ENCODE peak calls at places on chromosomes 4 and X, in five cellular contexts. G is neuronal stem cell, T is H1, A is neural progenitor cell, D is colonic mucosa. E is an unnamed sample. For H3K9me3, the result is how much of the 10 kb centered on the place peaks cover.

GRCh38 chr4:187183351-187183750 is 459.7 kb upstream of the FAT1 start:
- DNase-seq in G (peak), A (peak), T (no peak), D (no peak), E (no peak)

GRCh38 chrX:30488092-30488491 is 89.5 kb downstream of the TASL start:
- DNase-seq in A (peak), T (no peak), D (no peak), G (no peak), E (no peak)

GRCh38 chr4:155889036-155889793 is 14.3 kb upstream of the TDO2 start:
- DNase-seq in T (no peak), A (no peak), G (no peak), D (no peak), E (no peak)

GRCh38 chr4:4859010-4859798 is at the start of gene MSX1:
- DNase-seq in G (peak), A (peak), T (peak), D (peak), E (peak)

GRCh38 chrX:39728852-39729587 is 368.7 kb downstream of the BCOR start:
- DNase-seq in T (no peak), D (no peak), A (no peak), G (no peak), E (no peak)

GRCh38 chrX:140064993-140065392 is 99.7 kb upstream of the CXorf66 start:
- DNase-seq in T (no peak), D (no peak), G (no peak), A (no peak), E (no peak)

GRCh38 chr4:128955751-128956150 is 137.6 kb downstream of the SCLT1 start:
- DNase-seq in T (no peak), A (no peak), G (no peak), D (no peak), E (no peak)

GRCh38 chr4:105473340-105474109 is at the start of gene PPA2:
- DNase-seq in D (peak), T (peak), A (peak), G (peak), E (peak)

GRCh38 chrX:79167437-79167836 is 22.9 kb downstream of the GPR174 start:
- DNase-seq in D (no peak), A (no peak), T (no peak), G (no peak), E (no peak)

GRCh38 chr4:39319678-39320077 is 46.5 kb downstream of the RFC1 start:
- DNase-seq in T (no peak), D (no peak), A (no peak), G (no peak), E (no peak)

GRCh38 chr4:139756391-139757180 is 91.0 kb downstream of the MGST2 start:
- DNase-seq in D (no peak), G (no peak), A (no peak), T (no peak), E (no peak)

GRCh38 chr4:146638801-146639351 is at the start of gene POU4F2:
- DNase-seq in T (no peak), D (no peak), G (no peak), A (peak), E (no peak)

GRCh38 chrX:135112096-135112729 is 8.1 kb downstream of the ETDB start:
- DNase-seq in T (no peak), G (no peak), A (peak), D (peak), E (no peak)

GRCh38 chr4:41569957-41570356 is 32.0 kb downstream of the LIMCH1 start:
- DNase-seq in G (no peak), T (no peak), A (peak), D (no peak), E (no peak)

GRCh38 chr4:110198472-110199419 is at the start of gene ELOVL6:
- DNase-seq in D (peak), G (peak), T (peak), A (peak), E (no peak)

GRCh38 chrX:154495472-154495922 is 5.1 kb upstream of the SLC10A3 start:
- DNase-seq in D (no peak), A (no peak), G (no peak), T (no peak), E (no peak)

GRCh38 chrX:106874075-106874474 is 29.1 kb downstream of the RIPPLY1 start:
- DNase-seq in D (no peak), G (no peak), T (no peak), A (peak), E (no peak)

GRCh38 chr4:31803511-31804195 is 1083.5 kb downstream of the PCDH7 start:
- DNase-seq in D (no peak), T (no peak), A (no peak), G (no peak), E (no peak)

GRCh38 chrX:72169008-72169728 is 12.4 kb upstream of the PIN4 start:
- DNase-seq in T (no peak), D (no peak), A (no peak), G (no peak), E (peak)

GRCh38 chr4:189858445-189858844 is 82.2 kb upstream of the FRG1 start:
- DNase-seq in A (peak), G (peak), T (no peak), D (no peak), E (no peak)

GRCh38 chr4:25160714-25161598 is 707 bp upstream of the SEPSECS start:
- DNase-seq in D (no peak), G (no peak), A (no peak), T (no peak), E (no peak)

GRCh38 chr4:7436256-7436655 is 1.5 kb upstream of the PSAPL1 start:
- DNase-seq in G (no peak), T (no peak), A (no peak), D (no peak), E (no peak)

GRCh38 chr4:8334786-8335460 is 65.4 kb downstream of the HTRA3 start:
- DNase-seq in G (no peak), T (no peak), A (no peak), D (no peak), E (no peak)

GRCh38 chr4:38762560-38762959 is 20.2 kb downstream of the TLR10 start:
- DNase-seq in A (no peak), D (no peak), G (no peak), T (no peak), E (no peak)

GRCh38 chr4:71270901-71271300 is 67.9 kb upstream of the SLC4A4 start:
- DNase-seq in G (peak), D (peak), T (no peak), A (peak), E (no peak)

GRCh38 chr4:118224239-118224829 is 128.5 kb downstream of the PRSS12 start:
- DNase-seq in T (no peak), D (no peak), A (peak), G (peak), E (no peak)

GRCh38 chrX:18676470-18676869 is 4.6 kb upstream of the RS1 start:
- DNase-seq in T (no peak), D (no peak), G (peak), A (peak), E (no peak)

GRCh38 chr4:38516194-38516593 is 147.8 kb upstream of the KLF3 start:
- DNase-seq in G (no peak), A (no peak), T (no peak), D (no peak), E (no peak)

GRCh38 chr4:114081783-114082182 is 102.3 kb upstream of the ARSJ start:
- DNase-seq in G (no peak), D (no peak), A (no peak), T (no peak), E (no peak)

GRCh38 chrX:107551546-107551945 is 76.8 kb upstream of the PRPS1 start:
- DNase-seq in D (no peak), T (no peak), G (no peak), A (no peak), E (no peak)

GRCh38 chrX:54529166-54529558 is 857 bp upstream of the GNL3L start:
- DNase-seq in A (no peak), D (no peak), T (no peak), G (no peak), E (no peak)

GRCh38 chrX:74147439-74147838 is 156.5 kb upstream of the ZCCHC13 start:
- DNase-seq in D (no peak), G (no peak), A (no peak), T (no peak), E (no peak)

GRCh38 chr4:128427832-128428366 is 140.3 kb upstream of the PGRMC2 start:
- DNase-seq in A (no peak), D (peak), G (no peak), T (no peak), E (no peak)

GRCh38 chrX:46811101-46811500 is 25.7 kb upstream of the RP2 start:
- DNase-seq in G (no peak), D (no peak), T (no peak), A (no peak), E (no peak)

GRCh38 chrX:155779831-155780230 is 101.3 kb upstream of the VAMP7 start:
- DNase-seq in A (no peak), T (no peak), G (no peak), D (no peak), E (no peak)
- H3K9me3 ChIP-seq in A (under half), T (under half), G (under half), D (under half), E (under half)

DNA sequence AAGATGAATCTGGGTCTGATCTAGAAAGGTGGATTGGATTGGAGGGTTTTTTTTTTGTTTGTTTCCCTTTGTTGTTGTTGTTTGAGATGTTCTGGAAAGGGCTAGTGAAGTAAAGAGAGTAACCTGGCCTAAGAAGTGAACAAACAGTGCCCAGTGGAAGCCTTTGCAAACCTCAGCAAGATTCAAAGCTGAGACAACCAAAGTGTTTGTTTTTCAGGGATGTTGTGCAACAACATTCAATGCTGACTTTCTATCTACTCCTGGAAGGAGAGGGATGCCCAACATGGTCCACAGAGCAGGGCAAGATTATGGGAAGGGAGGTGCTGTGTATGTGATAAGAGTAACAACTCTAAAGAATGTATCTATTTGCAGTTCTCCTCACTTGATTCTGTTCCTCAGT is 11.3 kb downstream of the BEX1 start:
- DNase-seq in G (no peak), D (no peak), A (no peak), T (no peak), E (no peak)
- H3K9me3 ChIP-seq in G (under half), D (under half), A (under half), T (under half), E (under half)

GRCh38 chrX:63884821-63885790 is 100.1 kb upstream of the ARHGEF9 start:
- DNase-seq in D (no peak), G (no peak), T (no peak), A (no peak), E (no peak)
- H3K9me3 ChIP-seq in D (under half), G (under half), T (under half), A (under half), E (under half)

GRCh38 chrX:56025872-56026571 is 206.1 kb upstream of the KLF8 start:
- DNase-seq in T (no peak), D (no peak), A (no peak), G (no peak), E (no peak)
- H3K9me3 ChIP-seq in T (under half), D (under half), A (under half), G (under half), E (under half)

DNA sequence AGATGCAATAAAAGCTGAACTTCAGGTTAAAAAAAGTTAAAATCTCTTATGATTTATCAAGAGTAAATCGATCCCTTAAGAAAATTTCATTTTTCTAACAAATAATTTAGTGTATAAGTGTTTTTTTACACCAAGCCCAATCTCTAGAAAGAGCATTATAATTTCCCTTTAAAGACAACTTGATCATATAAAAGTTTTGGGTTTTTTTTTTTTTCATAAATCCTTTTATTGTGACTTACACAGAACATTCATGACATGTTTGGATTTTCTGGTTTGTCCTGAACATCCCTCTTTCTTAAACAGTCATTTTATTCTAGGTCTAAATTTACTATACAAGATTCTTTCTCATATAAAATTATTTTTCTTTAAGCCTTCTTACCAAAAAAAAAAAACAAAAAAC is 6.5 kb downstream of the ZNF721 start:
- DNase-seq in T (no peak), A (no peak), D (no peak), G (no peak), E (no peak)
- H3K9me3 ChIP-seq in T (under half), A (under half), D (under half), G (half or more), E (under half)

DNA sequence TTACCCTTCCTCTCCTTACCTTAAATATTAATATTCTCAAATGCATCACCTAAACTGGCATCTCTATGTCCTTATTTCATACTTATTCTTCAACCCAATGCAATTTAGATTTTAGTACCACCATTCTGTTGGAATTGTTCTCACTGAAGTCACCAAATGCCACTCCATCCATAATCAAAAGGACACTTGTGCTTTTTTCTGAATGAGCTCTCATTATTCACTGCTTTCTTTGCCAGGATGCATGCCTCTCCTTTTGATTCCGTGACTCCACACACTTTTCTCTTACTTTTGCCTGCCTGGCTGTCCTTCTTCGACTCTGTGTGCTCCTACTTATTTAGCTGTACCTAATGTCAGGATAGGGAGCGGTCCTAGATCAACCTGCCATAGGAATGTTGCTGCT is 633.1 kb upstream of the BOD1L1 start:
- DNase-seq in G (no peak), A (no peak), D (no peak), T (no peak), E (no peak)
- H3K9me3 ChIP-seq in G (under half), A (under half), D (under half), T (under half), E (under half)

GRCh38 chr4:445410-445809 is 53.5 kb downstream of the ZNF721 start:
- DNase-seq in A (no peak), G (no peak), D (no peak), T (no peak), E (no peak)
- H3K9me3 ChIP-seq in A (half or more), G (half or more), D (half or more), T (half or more), E (half or more)

DNA sequence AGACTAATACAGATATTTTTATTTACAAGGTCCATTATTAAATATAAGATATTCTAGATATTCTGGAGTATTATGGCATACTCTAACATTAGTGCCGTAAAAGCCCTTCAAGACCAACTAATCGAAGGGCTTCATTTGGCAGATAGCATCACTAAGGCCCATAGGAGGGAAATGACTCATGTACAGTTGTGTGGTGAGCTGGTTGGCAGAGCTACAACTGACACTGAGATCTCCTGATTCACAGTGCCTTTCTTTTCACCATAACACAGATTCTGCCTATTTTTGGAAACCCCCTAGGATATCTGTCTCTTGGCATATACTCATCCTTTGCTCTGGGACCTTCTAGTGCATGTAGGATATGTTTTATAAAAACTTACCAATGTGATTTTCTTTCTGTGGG is 201.7 kb upstream of the AFF2 start:
- DNase-seq in T (no peak), D (no peak), G (no peak), A (no peak), E (no peak)
- H3K9me3 ChIP-seq in T (under half), D (under half), G (under half), A (under half), E (under half)

E was measured in T-helper 17 cell.